ENCODE peak calls at places on chromosomes 16 and 17, in five cellular contexts. C is NCI-H1436 treated with DMSO at 0.1 percent for 48 hours, L is right cardiac atrium, J is mesenchymal stem cell, I is NCI-H1105 treated with DMSO at 0.1 percent for 48 hours. Z is an unnamed sample.

GRCh38 chr16:78460428-78460827 is 361.0 kb downstream of the WWOX start:
- DNase-seq in I (no peak), C (no peak), J (peak; percentile 53), L (no peak), Z (no peak)

GRCh38 chr17:70343134-70343533 is 173.8 kb downstream of the KCNJ2 start:
- DNase-seq in I (no peak), C (no peak), J (peak; percentile 10), L (no peak), Z (no peak)

GRCh38 chr16:70725912-70726828 is 40.3 kb upstream of the MTSS2 start:
- DNase-seq in I (no peak), J (no peak), L (peak; percentile 82), C (no peak), Z (no peak)

GRCh38 chr16:77434365-77435239 is at the start of gene ADAMTS18:
- DNase-seq in C (no peak), I (peak; percentile 52), L (no peak), J (no peak), Z (no peak)

GRCh38 chr17:8664426-8665105 is 34.0 kb upstream of the MYH10 start:
- DNase-seq in L (no peak), I (no peak), J (no peak), C (no peak), Z (no peak)

GRCh38 chr17:61221181-61221580 is 178.5 kb upstream of the TBX2 start:
- DNase-seq in J (no peak), I (no peak), C (no peak), L (no peak), Z (no peak)

GRCh38 chr17:82985973-82986372 is 93.4 kb upstream of the METRNL start:
- DNase-seq in L (no peak), C (no peak), J (peak; percentile 26), I (no peak), Z (no peak)

GRCh38 chr16:89633064-89633631 is 19.7 kb downstream of the DPEP1 start:
- DNase-seq in I (no peak), C (no peak), J (no peak), L (no peak), Z (no peak)

GRCh38 chr16:997440-998051 is 16.0 kb downstream of the SOX8 start:
- DNase-seq in L (peak; percentile 45), C (no peak), I (no peak), J (peak; percentile 40), Z (peak; percentile 45)